ENCODE peak calls at places on chromosome 12, in five cellular contexts. U, V, H, G and Y are unnamed samples.

GRCh38 chr12:107462428-107463332 is 222.9 kb upstream of the PWP1 start:
- ATAC-seq in U (no peak), V (no peak), H (peak; percentile 21), G (no peak), Y (no peak)

GRCh38 chr12:66678640-66679268 is at the start of gene GRIP1:
- ATAC-seq in U (no peak), V (no peak), H (no peak), G (peak; percentile 60), Y (no peak)

GRCh38 chr12:33205986-33206385 is 233.6 kb downstream of the SYT10 start:
- ATAC-seq in U (no peak), V (no peak), H (no peak), G (no peak), Y (no peak)

GRCh38 chr12:64635356-64635998 is 25.2 kb downstream of the RASSF3 start:
- ATAC-seq in U (no peak), V (peak; percentile 34), H (peak; percentile 67), G (no peak), Y (no peak)

GRCh38 chr12:2745655-2746054 is 49.1 kb upstream of the FKBP4 start:
- ATAC-seq in U (no peak), V (no peak), H (no peak), G (no peak), Y (no peak)

GRCh38 chr12:68264864-68265256 is 11.5 kb upstream of the IL22 start:
- ATAC-seq in U (no peak), V (no peak), H (no peak), G (no peak), Y (no peak)

GRCh38 chr12:88300931-88301330 is 158.8 kb downstream of the TMTC3 start:
- ATAC-seq in U (peak; percentile 45), V (no peak), H (no peak), G (no peak), Y (no peak)

GRCh38 chr12:87348071-87348470 is 681.1 kb downstream of the C12orf50 start:
- ATAC-seq in U (peak; percentile 55), V (peak; percentile 27), H (no peak), G (no peak), Y (no peak)

GRCh38 chr12:3533703-3534386 is 42.8 kb downstream of the PRMT8 start:
- ATAC-seq in U (no peak), V (peak; percentile 51), H (no peak), G (peak; percentile 81), Y (no peak)

GRCh38 chr12:12907552-12907951 is 16.2 kb downstream of the GPRC5A start:
- ATAC-seq in U (no peak), V (no peak), H (no peak), G (no peak), Y (no peak)

GRCh38 chr12:123102781-123103503 is 47.9 kb downstream of the PITPNM2 start:
- ATAC-seq in U (peak; percentile 9), V (no peak), H (no peak), G (no peak), Y (no peak)

GRCh38 chr12:46580445-46580844 is 207.9 kb upstream of the SLC38A2 start:
- ATAC-seq in U (no peak), V (no peak), H (no peak), G (no peak), Y (no peak)

GRCh38 chr12:42462486-42462885 is 127.1 kb downstream of the PRICKLE1 start:
- ATAC-seq in U (no peak), V (no peak), H (no peak), G (no peak), Y (no peak)